ENCODE peak calls at places on chromosomes 2 and 18, in six cellular contexts. One of them, this sample, is unnamed.
A peak's percentile ranks its signal among the peaks of the same experiment; 100 is the strongest.

GRCh38 chr2:100865819-100866462 is 46.0 kb downstream of the NPAS2 start:
- DNase-seq in germinal center: no peak
- DNase-seq in T-helper 2 cell: no peak
- DNase-seq in HEK293T: no peak
- DNase-seq in HS-27A: no peak
- DNase-seq in RKO: peak; percentile 29
- DNase-seq in this sample: no peak

GRCh38 chr18:3605562-3606443 is 155.8 kb downstream of the TGIF1 start:
- DNase-seq in RKO: peak; percentile 83
- DNase-seq in germinal center: no peak
- DNase-seq in T-helper 2 cell: peak; percentile 71
- DNase-seq in HEK293T: no peak
- DNase-seq in HS-27A: no peak
- DNase-seq in this sample: no peak

GRCh38 chr18:39424261-39424660 is 1858.7 kb upstream of the CELF4 start:
- DNase-seq in HEK293T: no peak
- DNase-seq in T-helper 2 cell: no peak
- DNase-seq in germinal center: no peak
- DNase-seq in RKO: no peak
- DNase-seq in HS-27A: no peak
- DNase-seq in this sample: no peak

GRCh38 chr2:3229221-3229620 is 148.4 kb downstream of the EIPR1 start:
- DNase-seq in RKO: no peak
- DNase-seq in T-helper 2 cell: no peak
- DNase-seq in HEK293T: no peak
- DNase-seq in germinal center: no peak
- DNase-seq in HS-27A: no peak
- DNase-seq in this sample: no peak

GRCh38 chr18:22145160-22145559 is 24.2 kb upstream of the GATA6 start:
- DNase-seq in germinal center: no peak
- DNase-seq in T-helper 2 cell: no peak
- DNase-seq in RKO: no peak
- DNase-seq in HEK293T: no peak
- DNase-seq in HS-27A: no peak
- DNase-seq in this sample: no peak

GRCh38 chr2:234191819-234192407 is 141.4 kb downstream of the SPP2 start:
- DNase-seq in RKO: no peak
- DNase-seq in T-helper 2 cell: no peak
- DNase-seq in HS-27A: no peak
- DNase-seq in germinal center: no peak
- DNase-seq in HEK293T: peak; percentile 22
- DNase-seq in this sample: no peak

GRCh38 chr2:15674637-15675455 is 83.2 kb downstream of the DDX1 start:
- DNase-seq in T-helper 2 cell: no peak
- DNase-seq in HEK293T: no peak
- DNase-seq in HS-27A: no peak
- DNase-seq in RKO: peak; percentile 54
- DNase-seq in germinal center: no peak
- DNase-seq in this sample: no peak

GRCh38 chr2:192570786-192571185 is 376.1 kb upstream of the TMEFF2 start:
- DNase-seq in HS-27A: no peak
- DNase-seq in RKO: no peak
- DNase-seq in T-helper 2 cell: no peak
- DNase-seq in germinal center: no peak
- DNase-seq in HEK293T: no peak
- DNase-seq in this sample: no peak

GRCh38 chr2:23859983-23860382 is 66.9 kb downstream of the ATAD2B start:
- DNase-seq in HS-27A: no peak
- DNase-seq in T-helper 2 cell: no peak
- DNase-seq in RKO: no peak
- DNase-seq in germinal center: no peak
- DNase-seq in HEK293T: no peak
- DNase-seq in this sample: no peak

GRCh38 chr2:14255135-14255820 is 377.2 kb upstream of the LRATD1 start:
- DNase-seq in germinal center: no peak
- DNase-seq in T-helper 2 cell: no peak
- DNase-seq in HS-27A: no peak
- DNase-seq in RKO: no peak
- DNase-seq in HEK293T: peak; percentile 25
- DNase-seq in this sample: no peak

GRCh38 chr2:42057159-42057901 is 9.5 kb downstream of the PKDCC start:
- DNase-seq in HEK293T: no peak
- DNase-seq in germinal center: no peak
- DNase-seq in RKO: no peak
- DNase-seq in HS-27A: no peak
- DNase-seq in T-helper 2 cell: no peak
- DNase-seq in this sample: no peak

GRCh38 chr2:124369181-124369580 is 344.1 kb downstream of the CNTNAP5 start:
- DNase-seq in germinal center: no peak
- DNase-seq in T-helper 2 cell: no peak
- DNase-seq in RKO: no peak
- DNase-seq in HS-27A: no peak
- DNase-seq in HEK293T: no peak
- DNase-seq in this sample: no peak

GRCh38 chr2:126749537-126749936 is 93.6 kb downstream of the GYPC start:
- DNase-seq in germinal center: no peak
- DNase-seq in HEK293T: no peak
- DNase-seq in HS-27A: no peak
- DNase-seq in T-helper 2 cell: no peak
- DNase-seq in RKO: no peak
- DNase-seq in this sample: no peak

This sample was measured in D341Med.